ENCODE peak calls at places on chromosome 1, in seven cellular contexts. E is sigmoid colon, A is MM.1S, O is lung, Q is left lung, Y is tibial nerve, G is pancreas. Z is an unnamed sample.

GRCh38 chr1:210467440-210468040 is 138.8 kb downstream of the HHAT start:
- DNase-seq in E (no peak), A (no peak), O (no peak), Q (no peak), Y (no peak), G (no peak), Z (no peak)

GRCh38 chr1:161223805-161224694 is 622 bp upstream of the APOA2 start:
- DNase-seq in E (peak; percentile 22), A (no peak), O (no peak), Q (no peak), Y (no peak), G (no peak), Z (no peak)

GRCh38 chr1:32753532-32754281 is 51.1 kb upstream of the SYNC start:
- DNase-seq in E (peak; percentile 80), A (peak; percentile 75), O (peak; percentile 58), Q (peak; percentile 88), Y (no peak), G (peak; percentile 83), Z (peak; percentile 64)

GRCh38 chr1:48697066-48697707 is 79.5 kb downstream of the BEND5 start:
- DNase-seq in E (no peak), A (peak; percentile 39), O (peak; percentile 58), Q (peak; percentile 84), Y (peak; percentile 60), G (no peak), Z (peak; percentile 48)

GRCh38 chr1:94698759-94699502 is 121.2 kb upstream of the SLC44A3 start:
- DNase-seq in E (no peak), A (no peak), O (no peak), Q (no peak), Y (no peak), G (no peak), Z (no peak)

GRCh38 chr1:18962121-18962721 is 5.7 kb upstream of the IFFO2 start:
- DNase-seq in E (peak; percentile 73), A (no peak), O (no peak), Q (no peak), Y (no peak), G (no peak), Z (no peak)

GRCh38 chr1:83976920-83977319 is 22.0 kb downstream of the TTLL7 start:
- DNase-seq in E (no peak), A (no peak), O (no peak), Q (no peak), Y (no peak), G (no peak), Z (no peak)

GRCh38 chr1:54619749-54620148 is 3.6 kb downstream of the FAM151A start:
- DNase-seq in E (peak; percentile 44), A (no peak), O (no peak), Q (no peak), Y (no peak), G (no peak), Z (no peak)

GRCh38 chr1:27513958-27514357 is 24.0 kb upstream of the WASF2 start:
- DNase-seq in E (no peak), A (no peak), O (no peak), Q (no peak), Y (no peak), G (no peak), Z (peak; percentile 55)

GRCh38 chr1:108521990-108522393 is 37.9 kb upstream of the EEIG2 start:
- DNase-seq in E (no peak), A (no peak), O (no peak), Q (no peak), Y (no peak), G (no peak), Z (no peak)

GRCh38 chr1:178941261-178941689 is 70.4 kb upstream of the ANGPTL1 start:
- DNase-seq in E (no peak), A (no peak), O (peak; percentile 26), Q (no peak), Y (no peak), G (no peak), Z (no peak)

GRCh38 chr1:175410560-175410959 is 218.0 kb upstream of the KIAA0040 start:
- DNase-seq in E (no peak), A (no peak), O (no peak), Q (no peak), Y (no peak), G (no peak), Z (no peak)

GRCh38 chr1:15110867-15111230 is 42.7 kb upstream of the TMEM51 start:
- DNase-seq in E (no peak), A (no peak), O (no peak), Q (no peak), Y (no peak), G (no peak), Z (no peak)

GRCh38 chr1:5978452-5978851 is 13.8 kb downstream of the NPHP4 start:
- DNase-seq in E (peak; percentile 56), A (no peak), O (no peak), Q (peak; percentile 74), Y (no peak), G (no peak), Z (no peak)

GRCh38 chr1:24093762-24094161 is 18.2 kb downstream of the MYOM3 start:
- DNase-seq in E (no peak), A (no peak), O (no peak), Q (no peak), Y (no peak), G (no peak), Z (no peak)

GRCh38 chr1:22673486-22674409 is 20.7 kb downstream of the C1QB start:
- DNase-seq in E (no peak), A (no peak), O (no peak), Q (no peak), Y (peak; percentile 26), G (no peak), Z (peak; percentile 41)

GRCh38 chr1:41898191-41898713 is 20.5 kb downstream of the HIVEP3 start:
- DNase-seq in E (no peak), A (peak; percentile 81), O (peak; percentile 28), Q (no peak), Y (no peak), G (no peak), Z (no peak)

GRCh38 chr1:110643886-110644285 is 30.9 kb downstream of the KCNA3 start:
- DNase-seq in E (no peak), A (no peak), O (no peak), Q (no peak), Y (no peak), G (no peak), Z (no peak)

GRCh38 chr1:99852648-99853047 is 2.5 kb downstream of the AGL start:
- DNase-seq in E (no peak), A (no peak), O (no peak), Q (no peak), Y (no peak), G (no peak), Z (no peak)

GRCh38 chr1:244801246-244801645 is 34.2 kb upstream of the COX20 start:
- DNase-seq in E (no peak), A (peak; percentile 53), O (peak; percentile 29), Q (no peak), Y (no peak), G (no peak), Z (no peak)

GRCh38 chr1:56877973-56878372 is 23.4 kb downstream of the C8A start:
- DNase-seq in E (no peak), A (no peak), O (no peak), Q (no peak), Y (no peak), G (no peak), Z (no peak)

GRCh38 chr1:216785211-216785610 is 62.0 kb upstream of the ESRRG start:
- DNase-seq in E (no peak), A (no peak), O (no peak), Q (no peak), Y (no peak), G (no peak), Z (no peak)

GRCh38 chr1:2232916-2233438 is 4.9 kb downstream of the SKI start:
- DNase-seq in E (no peak), A (no peak), O (no peak), Q (peak; percentile 81), Y (no peak), G (no peak), Z (no peak)

GRCh38 chr1:2234762-2235113 is 6.6 kb downstream of the SKI start:
- DNase-seq in E (no peak), A (no peak), O (no peak), Q (no peak), Y (no peak), G (no peak), Z (no peak)

GRCh38 chr1:2232255-2232915 is 4.3 kb downstream of the SKI start:
- DNase-seq in E (no peak), A (no peak), O (no peak), Q (peak; percentile 81), Y (no peak), G (peak; percentile 41), Z (no peak)

GRCh38 chr1:2233997-2234761 is 6.1 kb downstream of the SKI start:
- DNase-seq in E (peak; percentile 98), A (no peak), O (peak; percentile 92), Q (peak; percentile 99), Y (peak; percentile 94), G (peak; percentile 71), Z (peak; percentile 89)

GRCh38 chr1:2233468-2233867 is 5.3 kb downstream of the SKI start:
- DNase-seq in E (no peak), A (no peak), O (no peak), Q (no peak), Y (no peak), G (peak; percentile 15), Z (no peak)
- H3K4me3 ChIP-seq in E (peak overlapping the region; percentile 58), A (no peak overlapping the region), O (no peak overlapping the region), Q (no peak overlapping the region), Y (peak overlapping the region; percentile 27), G (no peak overlapping the region), Z (peak overlapping the region; percentile 78)

GRCh38 chr1:201711101-201711597 is 117.8 kb upstream of the IPO9 start:
- DNase-seq in E (peak; percentile 68), A (no peak), O (no peak), Q (no peak), Y (no peak), G (no peak), Z (no peak)

GRCh38 chr1:201713093-201713810 is 115.7 kb upstream of the IPO9 start:
- DNase-seq in E (peak; percentile 100), A (no peak), O (peak; percentile 90), Q (peak; percentile 89), Y (peak; percentile 91), G (peak; percentile 97), Z (peak; percentile 93)

GRCh38 chr1:201710632-201711031 is 118.3 kb upstream of the IPO9 start:
- DNase-seq in E (no peak), A (no peak), O (no peak), Q (no peak), Y (no peak), G (no peak), Z (no peak)

GRCh38 chr1:201711811-201712210 is 117.1 kb upstream of the IPO9 start:
- DNase-seq in E (peak; percentile 78), A (no peak), O (no peak), Q (no peak), Y (no peak), G (no peak), Z (no peak)

GRCh38 chr1:201712387-201713092 is 116.4 kb upstream of the IPO9 start:
- DNase-seq in E (peak; percentile 71), A (no peak), O (no peak), Q (no peak), Y (no peak), G (no peak), Z (no peak)
- H3K4me1 ChIP-seq in E (peaks cover 94% of the 10 kb centered on the region), A (peaks cover 11% of the 10 kb centered on the region), O (peaks cover 34% of the 10 kb centered on the region), Q (peaks cover 74% of the 10 kb centered on the region), Y (no peaks in the 10 kb centered on the region), G (peaks cover 20% of the 10 kb centered on the region), Z (peaks cover 98% of the 10 kb centered on the region)

GRCh38 chr1:62111084-62111483 is 83.6 kb upstream of the L1TD1 start:
- DNase-seq in E (no peak), A (no peak), O (no peak), Q (no peak), Y (no peak), G (no peak), Z (no peak)
- TF ChIP-seq CTCF in E (no peak), A (no peak), O (no peak), Q (no peak), Y (no peak), G (no peak), Z (peak; percentile 29)

GRCh38 chr1:156858555-156858956 is 361 bp downstream of the INSRR start:
- DNase-seq in E (no peak), A (no peak), O (no peak), Q (no peak), Y (no peak), G (no peak), Z (peak; percentile 44)
- H3K4me3 ChIP-seq in E (peak overlapping the region; percentile 35), A (no peak overlapping the region), O (no peak overlapping the region), Q (no peak overlapping the region), Y (peak overlapping the region; percentile 20), G (no peak overlapping the region), Z (peak overlapping the region; percentile 63)

Z was measured in left ventricle myocardium inferior.